ENCODE peak calls at places on chromosomes 1 and 21, in nine cellular contexts. G, E, N, A, I, M, X, R and S are unnamed samples.

GRCh38 chr1:64917328-64917861 is 49.0 kb downstream of the JAK1 start:
- DNase-seq in G (peak), E (peak), N (peak), A (peak), I (no peak), M (no peak), X (peak), R (peak), S (no peak)

GRCh38 chr21:25838809-25839208 is 104.0 kb downstream of the GABPA start:
- DNase-seq in G (no peak), E (no peak), N (no peak), A (no peak), I (no peak), M (no peak), X (no peak), R (no peak), S (no peak)

GRCh38 chr1:201903135-201903534 is 14.4 kb downstream of the SHISA4 start:
- DNase-seq in G (no peak), E (peak), N (peak), A (no peak), I (no peak), M (no peak), X (no peak), R (no peak), S (no peak)

GRCh38 chr21:25560151-25560783 is 47.0 kb downstream of the MRPL39 start:
- DNase-seq in G (no peak), E (no peak), N (no peak), A (no peak), I (no peak), M (no peak), X (peak), R (no peak), S (no peak)

GRCh38 chr1:235331391-235331790 is 3.0 kb downstream of the GGPS1 start:
- DNase-seq in G (no peak), E (no peak), N (no peak), A (no peak), I (no peak), M (no peak), X (no peak), R (no peak), S (no peak)

GRCh38 chr21:40827509-40827908 is 19.4 kb downstream of the DSCAM start:
- DNase-seq in G (no peak), E (no peak), N (no peak), A (no peak), I (no peak), M (no peak), X (no peak), R (no peak), S (no peak)

GRCh38 chr1:10980841-10981727 is 31.4 kb upstream of the TARDBP start:
- DNase-seq in G (peak), E (peak), N (peak), A (no peak), I (no peak), M (peak), X (no peak), R (no peak), S (no peak)

GRCh38 chr1:226060427-226060826 is 2.1 kb upstream of the H3-3A start:
- DNase-seq in G (no peak), E (no peak), N (no peak), A (no peak), I (no peak), M (no peak), X (no peak), R (no peak), S (no peak)

GRCh38 chr1:22454476-22455056 is 2.9 kb downstream of the ZBTB40 start:
- DNase-seq in G (no peak), E (no peak), N (no peak), A (peak), I (no peak), M (no peak), X (no peak), R (no peak), S (no peak)

GRCh38 chr1:150532860-150533259 is 16.3 kb upstream of the ADAMTSL4 start:
- DNase-seq in G (no peak), E (no peak), N (no peak), A (no peak), I (no peak), M (no peak), X (no peak), R (no peak), S (no peak)

GRCh38 chr1:6384135-6384534 is 9.4 kb downstream of the ACOT7 start:
- DNase-seq in G (no peak), E (no peak), N (no peak), A (no peak), I (no peak), M (no peak), X (no peak), R (no peak), S (no peak)

GRCh38 chr21:44752701-44753235 is 41.4 kb upstream of the TSPEAR start:
- DNase-seq in G (no peak), E (no peak), N (no peak), A (no peak), I (no peak), M (no peak), X (no peak), R (no peak), S (no peak)

GRCh38 chr1:204409878-204410763 is 1.5 kb downstream of the PPP1R15B start:
- DNase-seq in G (peak), E (no peak), N (no peak), A (no peak), I (no peak), M (no peak), X (no peak), R (no peak), S (no peak)

GRCh38 chr1:181743878-181744312 is 260.6 kb downstream of the CACNA1E start:
- DNase-seq in G (no peak), E (peak), N (no peak), A (no peak), I (no peak), M (no peak), X (no peak), R (no peak), S (no peak)

GRCh38 chr1:153945131-153945794 is 1.3 kb downstream of the DENND4B start:
- DNase-seq in G (peak), E (peak), N (peak), A (peak), I (peak), M (no peak), X (peak), R (no peak), S (no peak)

GRCh38 chr1:59898927-59899326 is 27.6 kb downstream of the CYP2J2 start:
- DNase-seq in G (no peak), E (no peak), N (peak), A (no peak), I (no peak), M (no peak), X (no peak), R (no peak), S (no peak)

GRCh38 chr1:223179280-223179679 is 36.2 kb upstream of the TLR5 start:
- DNase-seq in G (no peak), E (no peak), N (no peak), A (no peak), I (no peak), M (no peak), X (no peak), R (no peak), S (no peak)

GRCh38 chr21:43352568-43353281 is 74.2 kb downstream of the SIK1 start:
- DNase-seq in G (no peak), E (no peak), N (peak), A (no peak), I (no peak), M (no peak), X (no peak), R (no peak), S (no peak)

GRCh38 chr1:230566481-230566880 is 75.8 kb upstream of the COG2 start:
- DNase-seq in G (no peak), E (no peak), N (no peak), A (no peak), I (no peak), M (no peak), X (no peak), R (no peak), S (no peak)

GRCh38 chr1:92698932-92699331 is 86.0 kb downstream of the EVI5 start:
- DNase-seq in G (no peak), E (peak), N (no peak), A (no peak), I (no peak), M (no peak), X (no peak), R (no peak), S (no peak)

GRCh38 chr1:151816964-151817730 is 11.9 kb upstream of the LINGO4 start:
- DNase-seq in G (no peak), E (no peak), N (no peak), A (no peak), I (no peak), M (no peak), X (no peak), R (no peak), S (no peak)

GRCh38 chr1:1785666-1786065 is 7.4 kb upstream of the NADK start:
- DNase-seq in G (no peak), E (no peak), N (no peak), A (no peak), I (no peak), M (no peak), X (peak), R (no peak), S (no peak)

GRCh38 chr1:1787206-1787605 is 8.9 kb upstream of the NADK start:
- DNase-seq in G (no peak), E (no peak), N (no peak), A (no peak), I (no peak), M (no peak), X (peak), R (no peak), S (no peak)

GRCh38 chr1:1784933-1785332 is 6.7 kb upstream of the NADK start:
- DNase-seq in G (no peak), E (no peak), N (no peak), A (no peak), I (no peak), M (no peak), X (peak), R (no peak), S (no peak)

GRCh38 chr1:1788136-1788535 is 9.9 kb upstream of the NADK start:
- DNase-seq in G (no peak), E (no peak), N (no peak), A (no peak), I (no peak), M (no peak), X (peak), R (no peak), S (no peak)

DNA sequence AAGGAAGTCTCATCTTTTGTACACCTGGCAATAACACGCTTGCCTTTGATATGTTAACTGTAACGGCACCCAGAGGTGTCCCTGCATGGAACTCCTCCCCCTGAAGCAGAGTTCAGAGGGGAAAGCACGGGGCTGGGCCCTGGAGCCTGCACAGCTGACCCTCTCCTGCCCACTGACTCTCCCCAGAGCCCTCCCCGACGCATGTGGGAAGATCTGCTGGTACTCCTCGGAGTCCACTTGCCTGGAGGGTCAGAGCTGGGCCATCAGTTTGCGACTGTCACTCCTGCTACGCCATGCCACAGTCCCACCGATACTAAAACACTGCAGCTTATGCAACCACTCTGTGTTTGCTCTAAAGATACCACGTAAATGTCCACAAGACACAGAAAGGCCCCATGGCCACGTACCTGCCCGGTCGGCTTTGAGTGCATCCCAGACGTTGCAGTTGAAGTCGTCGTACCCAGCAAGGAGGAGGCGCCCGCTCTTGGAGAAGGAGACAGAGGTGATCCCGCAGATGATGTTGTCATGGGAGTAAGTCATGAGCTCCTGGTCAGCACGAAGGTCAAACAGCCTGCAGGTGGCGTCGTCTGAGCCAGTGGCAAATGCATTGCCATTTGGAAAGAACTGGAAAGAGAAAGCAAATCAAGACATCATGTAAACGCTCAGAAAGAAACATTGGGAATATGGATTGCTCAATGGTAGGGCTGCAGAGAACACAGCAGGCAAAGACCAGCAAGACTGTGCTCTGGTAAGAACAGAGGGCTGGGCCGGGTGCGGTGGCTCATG is 10.6 kb upstream of the NADK start:
- DNase-seq in G (peak), E (no peak), N (peak), A (peak), I (peak), M (no peak), X (peak), R (no peak), S (no peak)
- TF ChIP-seq CTCF in G (peak), E (peak), N (peak), A (peak), I (no peak), M (peak), X (peak), R (peak), S (no peak)

GRCh38 chr1:228455715-228456114 is 31.5 kb upstream of the RNF187 start:
- DNase-seq in G (no peak), E (no peak), N (no peak), A (no peak), I (no peak), M (no peak), X (no peak), R (no peak), S (no peak)
- TF ChIP-seq CTCF in G (peak), E (no peak), N (peak), A (no peak), I (no peak), M (peak), X (no peak), R (peak), S (no peak)

GRCh38 chr1:1922782-1923680 is 4.0 kb upstream of the TMEM52 start:
- DNase-seq in G (no peak), E (no peak), N (no peak), A (no peak), I (peak), M (no peak), X (peak), R (no peak), S (no peak)
- TF ChIP-seq CTCF in G (no peak), E (no peak), N (no peak), A (no peak), I (no peak), M (no peak), X (no peak), R (no peak), S (no peak)

GRCh38 chr1:77857557-77857956 is 30.9 kb upstream of the NEXN start:
- DNase-seq in G (no peak), E (no peak), N (peak), A (no peak), I (no peak), M (no peak), X (no peak), R (peak), S (no peak)

GRCh38 chr1:77859248-77859647 is 29.2 kb upstream of the NEXN start:
- DNase-seq in G (no peak), E (no peak), N (no peak), A (no peak), I (no peak), M (no peak), X (no peak), R (no peak), S (no peak)

DNA sequence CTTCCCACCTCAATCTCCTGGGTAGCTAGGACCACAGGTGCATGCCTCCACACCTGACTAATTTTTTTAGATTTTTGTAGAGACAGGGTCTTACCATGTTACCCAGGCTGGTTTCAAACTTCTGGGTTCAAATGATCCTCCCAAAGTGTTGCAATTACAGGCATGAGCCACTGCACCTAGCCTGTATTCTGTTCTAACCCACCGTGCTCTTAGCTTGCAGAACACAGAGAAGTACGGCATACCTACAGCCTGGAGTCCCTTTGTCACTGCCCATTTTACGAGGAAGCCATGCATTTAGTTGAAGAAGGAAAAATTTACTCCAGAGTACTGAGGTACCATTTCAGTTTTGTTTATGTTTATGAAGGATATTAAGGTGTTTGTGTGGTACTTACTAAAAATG is 29.7 kb upstream of the NEXN start:
- DNase-seq in G (no peak), E (no peak), N (no peak), A (no peak), I (no peak), M (no peak), X (no peak), R (no peak), S (no peak)
- TF ChIP-seq CTCF in G (no peak), E (no peak), N (no peak), A (no peak), I (no peak), M (no peak), X (no peak), R (no peak), S (no peak)